ENCODE peak calls at places on chromosome 14, in five cellular contexts. D is kidney, C is endothelial cell, G is upper lobe of right lung, O is keratinocyte. Q is an unnamed sample.

GRCh38 chr14:97477353-97477752 is 680.2 kb downstream of the VRK1 start:
- DNase-seq in D (no peak), O (no peak), G (no peak), C (no peak), Q (no peak)

GRCh38 chr14:74548881-74549280 is 55.3 kb downstream of the ISCA2 start:
- DNase-seq in O (no peak), C (no peak), G (no peak), D (no peak), Q (no peak)

GRCh38 chr14:55000381-55000780 is 26.5 kb downstream of the WDHD1 start:
- DNase-seq in D (no peak), G (no peak), O (no peak), C (no peak), Q (no peak)

GRCh38 chr14:94426526-94426925 is 26.1 kb downstream of the SERPINA11 start:
- DNase-seq in C (no peak), D (no peak), O (no peak), G (no peak), Q (no peak)

GRCh38 chr14:77424862-77425261 is 1.5 kb upstream of the NOXRED1 start:
- DNase-seq in D (no peak), C (no peak), O (no peak), G (no peak), Q (no peak)

GRCh38 chr14:67926821-67927220 is 107.2 kb downstream of the RAD51B start:
- DNase-seq in G (no peak), O (no peak), D (no peak), C (no peak), Q (no peak)

GRCh38 chr14:74829238-74829637 is 46.7 kb downstream of the PROX2 start:
- DNase-seq in C (no peak), G (no peak), O (no peak), D (no peak), Q (no peak)

GRCh38 chr14:70622111-70622712 is 19.5 kb upstream of the TTC9 start:
- DNase-seq in D (no peak), C (peak; percentile 68), G (no peak), O (no peak), Q (peak; percentile 39)

GRCh38 chr14:104582649-104583048 is 3.1 kb downstream of the C14orf180 start:
- DNase-seq in D (no peak), G (no peak), O (no peak), C (no peak), Q (no peak)

GRCh38 chr14:69501362-69501964 is 16.9 kb downstream of the PLEKHD1 start:
- DNase-seq in G (peak; percentile 67), D (peak; percentile 45), O (no peak), C (no peak), Q (no peak)

GRCh38 chr14:53946404-53947400 is 9.9 kb downstream of the BMP4 start:
- DNase-seq in G (peak; percentile 67), C (peak; percentile 65), D (peak; percentile 75), O (no peak), Q (peak; percentile 56)

GRCh38 chr14:24195186-24196070 is at the start of gene TM9SF1:
- DNase-seq in D (peak; percentile 96), O (peak; percentile 30), C (peak; percentile 77), G (peak; percentile 96), Q (peak; percentile 91)

GRCh38 chr14:68627868-68628604 is 164.8 kb downstream of the ZFP36L1 start:
- DNase-seq in O (peak; percentile 40), G (peak; percentile 88), D (peak; percentile 82), C (peak; percentile 32), Q (peak; percentile 60)

GRCh38 chr14:96225745-96226151 is 21.1 kb downstream of the BDKRB2 start:
- DNase-seq in G (peak; percentile 63), C (peak; percentile 33), D (peak; percentile 85), O (no peak), Q (peak; percentile 63)
- TF ChIP-seq CTCF in G (no peak), C (no peak), D (no peak), O (peak; percentile 41), Q (peak; percentile 13)

GRCh38 chr14:91899213-91899612 is 31.9 kb upstream of the TC2N start:
- DNase-seq in G (no peak), D (no peak), C (no peak), O (no peak), Q (no peak)
- TF ChIP-seq CTCF in G (peak; percentile 24), D (no peak), C (no peak), O (no peak), Q (no peak)

DNA sequence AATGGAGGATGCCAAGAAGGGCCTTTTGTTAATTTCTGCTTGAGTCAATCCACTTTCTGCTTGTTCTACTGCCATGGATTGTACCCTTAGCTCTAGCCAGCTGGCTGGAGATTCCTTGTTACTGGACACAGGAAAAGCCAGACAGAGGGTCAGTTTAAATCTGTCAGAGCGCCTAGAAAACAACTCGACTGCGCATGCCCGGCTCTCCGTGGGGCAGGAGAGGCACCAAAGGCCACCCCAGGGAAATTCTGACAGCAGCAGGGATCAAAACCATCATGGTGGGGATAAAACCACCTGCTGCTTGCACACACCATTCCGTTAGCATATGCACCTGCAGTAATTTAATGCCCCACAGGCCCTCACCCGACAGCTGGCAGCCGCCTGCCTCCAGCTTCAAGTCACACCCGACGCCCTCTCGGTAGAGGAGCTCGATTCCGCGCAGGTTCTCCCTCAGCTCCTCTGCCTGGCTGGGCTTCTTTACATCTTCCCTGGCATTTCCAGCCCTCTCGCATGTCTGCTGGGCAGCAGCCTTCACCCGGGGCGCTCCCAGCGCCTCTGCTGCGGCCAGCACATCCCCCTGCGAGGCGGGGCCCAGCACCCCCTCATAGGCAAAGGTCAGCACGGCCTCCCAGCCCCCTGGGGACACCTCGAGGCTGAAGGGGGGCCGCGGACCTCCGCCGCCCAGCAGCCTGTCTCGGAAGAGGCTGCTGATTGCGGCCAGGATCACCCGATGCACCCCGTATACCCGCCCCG is 1.1 kb downstream of the KLHL33 start:
- DNase-seq in G (no peak), D (peak; percentile 89), C (peak; percentile 7), O (no peak), Q (peak; percentile 51)
- TF ChIP-seq CTCF in G (no peak), D (no peak), C (no peak), O (no peak), Q (no peak)

GRCh38 chr14:102086972-102087761 is at the start of gene HSP90AA1:
- DNase-seq in G (peak; percentile 98), D (peak; percentile 99), O (no peak), C (peak; percentile 99), Q (peak; percentile 94)
- TF ChIP-seq CTCF in G (peak; percentile 28), D (no peak), O (no peak), C (no peak), Q (no peak)